ENCODE peak calls at places on chromosomes 7 and 10, in ten cellular contexts. Y is endodermal cell, U is thyroid gland, X is adrenal gland, E is heart right ventricle, G is body of pancreas, Q is left ventricle myocardium inferior, O is stomach, R is H1, M is esophagus muscularis mucosa. H is an unnamed sample. For H3K4me1, the result is how much of the 10 kb centered on the place peaks cover.

GRCh38 chr7:68014031-68014774 is 1017.6 kb downstream of the TYW1 start:
- DNase-seq in Y (peak), U (no peak), X (no peak), E (no peak), G (no peak), Q (no peak), O (no peak), R (no peak), M (no peak), H (no peak)

GRCh38 chr10:33352631-33353030 is 18.2 kb upstream of the NRP1 start:
- DNase-seq in Y (no peak), U (no peak), X (no peak), E (no peak), G (no peak), Q (no peak), O (no peak), R (no peak), M (no peak), H (no peak)

GRCh38 chr10:79046326-79046725 is 22.4 kb upstream of the ZMIZ1 start:
- DNase-seq in Y (peak), U (no peak), X (no peak), E (no peak), G (peak), Q (peak), O (no peak), R (no peak), M (no peak), H (no peak)

GRCh38 chr10:8130973-8131911 is 76.8 kb downstream of the GATA3 start:
- DNase-seq in Y (no peak), U (no peak), X (no peak), E (no peak), G (no peak), Q (no peak), O (no peak), R (no peak), M (no peak), H (no peak)

GRCh38 chr10:79007037-79007842 is 61.5 kb upstream of the ZMIZ1 start:
- DNase-seq in Y (no peak), U (peak), X (peak), E (no peak), G (no peak), Q (no peak), O (no peak), R (no peak), M (no peak), H (no peak)

GRCh38 chr7:158811461-158811860 is 17.8 kb downstream of the ESYT2 start:
- DNase-seq in Y (no peak), U (peak), X (peak), E (no peak), G (peak), Q (no peak), O (no peak), R (no peak), M (no peak), H (no peak)

GRCh38 chr7:93812061-93812460 is 78.5 kb downstream of the TFPI2 start:
- DNase-seq in Y (no peak), U (no peak), X (no peak), E (no peak), G (no peak), Q (no peak), O (no peak), R (no peak), M (no peak), H (no peak)

GRCh38 chr7:123747089-123747488 is 1.7 kb downstream of the WASL start:
- DNase-seq in Y (no peak), U (no peak), X (no peak), E (no peak), G (no peak), Q (no peak), O (no peak), R (no peak), M (no peak), H (no peak)

GRCh38 chr10:80406249-80406648 is 2.1 kb upstream of the PRXL2A start:
- DNase-seq in Y (no peak), U (no peak), X (no peak), E (no peak), G (no peak), Q (no peak), O (no peak), R (no peak), M (no peak), H (no peak)

GRCh38 chr10:31299119-31299518 is 19.9 kb upstream of the ZEB1 start:
- DNase-seq in Y (no peak), U (no peak), X (no peak), E (no peak), G (no peak), Q (no peak), O (no peak), R (no peak), M (no peak), H (no peak)

GRCh38 chr7:112646787-112647186 is 143.4 kb downstream of the TMEM168 start:
- DNase-seq in Y (peak), U (no peak), X (no peak), E (no peak), G (no peak), Q (no peak), O (no peak), R (no peak), M (no peak), H (no peak)

GRCh38 chr7:131292141-131292905 is 35.4 kb upstream of the MKLN1 start:
- DNase-seq in Y (no peak), U (no peak), X (no peak), E (no peak), G (no peak), Q (no peak), O (no peak), R (no peak), M (no peak), H (no peak)

GRCh38 chr10:133006806-133007205 is 64.4 kb upstream of the CFAP46 start:
- DNase-seq in Y (no peak), U (no peak), X (no peak), E (no peak), G (no peak), Q (no peak), O (no peak), R (no peak), M (no peak), H (no peak)

GRCh38 chr10:119159332-119159731 is 6.2 kb downstream of the SFXN4 start:
- DNase-seq in Y (no peak), U (no peak), X (peak), E (no peak), G (no peak), Q (no peak), O (no peak), R (no peak), M (no peak), H (no peak)

GRCh38 chr7:148503900-148504487 is 86.6 kb upstream of the C7orf33 start:
- DNase-seq in Y (no peak), U (no peak), X (no peak), E (no peak), G (no peak), Q (no peak), O (no peak), R (no peak), M (peak), H (no peak)

GRCh38 chr10:2978111-2978510 is 89.2 kb upstream of the PFKP start:
- DNase-seq in Y (no peak), U (no peak), X (no peak), E (no peak), G (no peak), Q (no peak), O (no peak), R (no peak), M (no peak), H (peak)

GRCh38 chr10:31526681-31527080 is 207.7 kb downstream of the ZEB1 start:
- DNase-seq in Y (no peak), U (no peak), X (no peak), E (no peak), G (no peak), Q (no peak), O (no peak), R (no peak), M (no peak), H (no peak)

GRCh38 chr10:57599440-57599839 is 668.3 kb downstream of the IPMK start:
- DNase-seq in Y (no peak), U (no peak), X (no peak), E (no peak), G (no peak), Q (no peak), O (no peak), R (no peak), M (no peak), H (no peak)

GRCh38 chr10:132883391-132883881 is 58.9 kb downstream of the CFAP46 start:
- DNase-seq in Y (no peak), U (no peak), X (no peak), E (peak), G (no peak), Q (no peak), O (no peak), R (no peak), M (no peak), H (no peak)

GRCh38 chr10:106728232-106728631 is 436.3 kb downstream of the SORCS1 start:
- DNase-seq in Y (no peak), U (no peak), X (no peak), E (no peak), G (no peak), Q (no peak), O (no peak), R (no peak), M (no peak), H (no peak)

DNA sequence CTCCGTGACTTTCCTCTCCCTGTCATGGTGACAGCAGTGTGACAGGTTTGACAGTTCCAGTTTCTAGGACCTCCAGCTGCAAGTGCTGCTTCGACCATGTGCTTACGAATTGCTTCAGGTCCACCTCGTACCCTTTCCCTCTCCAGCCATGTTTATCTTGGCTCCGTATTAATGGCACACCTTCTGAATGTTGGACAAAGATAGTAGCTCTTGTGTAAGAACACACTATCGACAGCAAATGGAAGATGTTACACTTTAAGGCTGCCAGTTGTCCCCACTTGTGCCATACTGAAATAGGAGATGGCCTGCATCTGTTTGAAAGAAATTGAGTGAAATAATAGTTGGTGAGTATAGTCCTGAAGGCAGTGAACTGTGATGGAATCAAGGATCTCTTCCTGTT is 629.8 kb upstream of the GALNT17 start:
- DNase-seq in Y (no peak), U (no peak), X (no peak), E (no peak), G (no peak), Q (no peak), O (no peak), R (no peak), M (no peak), H (no peak)
- H3K4me1 ChIP-seq in Y (under half), U (under half), X (under half), E (under half), G (under half), Q (under half), O (under half), R (under half), M (under half), H (under half)

GRCh38 chr7:18532813-18533212 is 37.3 kb downstream of the HDAC9 start:
- DNase-seq in Y (no peak), U (no peak), X (no peak), E (no peak), G (no peak), Q (no peak), O (no peak), R (no peak), M (no peak), H (no peak)

GRCh38 chr7:18535811-18536413 is 40.4 kb downstream of the HDAC9 start:
- DNase-seq in Y (no peak), U (no peak), X (no peak), E (no peak), G (no peak), Q (no peak), O (no peak), R (no peak), M (no peak), H (no peak)

GRCh38 chr7:18530224-18531179 is 35.0 kb downstream of the HDAC9 start:
- DNase-seq in Y (no peak), U (peak), X (no peak), E (no peak), G (no peak), Q (no peak), O (no peak), R (no peak), M (no peak), H (no peak)

GRCh38 chr7:18531539-18531938 is 36.0 kb downstream of the HDAC9 start:
- DNase-seq in Y (no peak), U (no peak), X (no peak), E (no peak), G (no peak), Q (no peak), O (no peak), R (no peak), M (no peak), H (no peak)

DNA sequence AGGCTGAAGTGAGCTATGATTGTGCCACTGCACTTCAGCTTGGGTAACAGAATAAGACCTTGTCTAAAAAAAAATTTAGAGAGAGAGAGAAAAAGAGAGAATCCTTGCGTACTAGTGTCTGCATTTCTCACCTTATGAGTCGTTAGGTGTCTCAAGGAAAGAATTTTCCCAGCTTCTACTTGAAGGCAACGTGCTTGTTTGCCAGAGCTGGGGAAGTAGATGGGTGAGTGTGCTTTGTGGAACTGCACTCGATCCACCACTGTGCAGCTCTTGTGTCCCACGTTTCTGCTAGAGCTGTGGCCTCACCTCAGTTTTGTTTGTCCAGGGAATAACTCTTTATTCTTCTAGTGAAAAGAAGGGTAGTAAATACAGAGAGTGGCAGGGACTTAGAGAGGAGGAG is 38.9 kb downstream of the HDAC9 start:
- DNase-seq in Y (no peak), U (no peak), X (no peak), E (no peak), G (no peak), Q (no peak), O (no peak), R (no peak), M (no peak), H (no peak)
- H3K27ac ChIP-seq in Y (no peak), U (no peak), X (no peak), E (no peak), G (no peak), Q (no peak), O (no peak), R (no peak), M (no peak), H (no peak)

GRCh38 chr10:29583674-29584073 is 51.1 kb downstream of the SVIL start:
- DNase-seq in Y (no peak), U (no peak), X (no peak), E (no peak), G (no peak), Q (no peak), O (no peak), R (no peak), M (no peak), H (no peak)
- H3K4me1 ChIP-seq in Y (under half), U (under half), X (under half), E (under half), G (under half), Q (half or more), O (under half), R (under half), M (half or more), H (under half)

GRCh38 chr10:43859016-43859525 is 210.4 kb upstream of the ZNF32 start:
- DNase-seq in Y (no peak), U (no peak), X (no peak), E (no peak), G (no peak), Q (no peak), O (no peak), R (no peak), M (no peak), H (no peak)

GRCh38 chr10:43855667-43856210 is 207.1 kb upstream of the ZNF32 start:
- DNase-seq in Y (no peak), U (no peak), X (no peak), E (no peak), G (no peak), Q (peak), O (no peak), R (no peak), M (no peak), H (no peak)

GRCh38 chr10:43857206-43857952 is 208.7 kb upstream of the ZNF32 start:
- DNase-seq in Y (no peak), U (no peak), X (no peak), E (no peak), G (no peak), Q (no peak), O (no peak), R (no peak), M (no peak), H (peak)

GRCh38 chr10:43854042-43854441 is 205.4 kb upstream of the ZNF32 start:
- DNase-seq in Y (peak), U (no peak), X (no peak), E (no peak), G (no peak), Q (no peak), O (no peak), R (no peak), M (no peak), H (no peak)

DNA sequence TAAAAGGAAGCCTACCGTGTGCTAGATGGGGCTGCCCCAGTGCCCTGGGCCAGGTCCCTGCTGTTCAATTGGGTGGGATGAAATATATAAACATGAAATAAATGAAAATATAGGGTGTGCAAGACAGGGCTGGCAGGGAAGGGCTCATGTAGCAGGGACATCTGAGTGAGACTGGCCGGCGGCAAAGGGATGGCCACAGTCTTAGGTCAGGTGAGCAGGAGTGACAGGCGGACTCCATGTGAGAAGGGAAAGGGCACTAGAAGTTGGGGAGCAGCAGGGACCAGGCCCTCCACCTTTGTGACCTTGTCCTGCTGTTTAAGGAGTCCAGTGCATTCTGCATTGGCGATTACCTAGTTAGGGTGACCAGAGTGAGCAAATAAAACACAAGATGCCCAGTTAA is 207.6 kb upstream of the ZNF32 start:
- DNase-seq in Y (no peak), U (no peak), X (no peak), E (no peak), G (no peak), Q (no peak), O (no peak), R (no peak), M (no peak), H (no peak)
- H3K27ac ChIP-seq in Y (no peak), U (no peak), X (no peak), E (peak), G (no peak), Q (peak), O (no peak), R (no peak), M (no peak), H (no peak)

GRCh38 chr10:23342213-23342884 is 2.2 kb downstream of the C10orf67 start:
- DNase-seq in Y (no peak), U (no peak), X (no peak), E (no peak), G (no peak), Q (no peak), O (no peak), R (no peak), M (peak), H (no peak)
- H3K4me1 ChIP-seq in Y (under half), U (under half), X (under half), E (under half), G (under half), Q (half or more), O (under half), R (under half), M (under half), H (under half)

GRCh38 chr10:101070098-101070497 is 8.3 kb downstream of the KAZALD1 start:
- DNase-seq in Y (no peak), U (no peak), X (no peak), E (no peak), G (no peak), Q (no peak), O (peak), R (no peak), M (no peak), H (no peak)

GRCh38 chr10:101072923-101073322 is 11.1 kb downstream of the KAZALD1 start:
- DNase-seq in Y (no peak), U (no peak), X (no peak), E (no peak), G (no peak), Q (no peak), O (no peak), R (no peak), M (no peak), H (no peak)

GRCh38 chr10:101073631-101074030 is 11.8 kb downstream of the KAZALD1 start:
- DNase-seq in Y (peak), U (no peak), X (no peak), E (no peak), G (no peak), Q (no peak), O (no peak), R (no peak), M (no peak), H (no peak)

GRCh38 chr10:101071266-101071884 is 9.6 kb downstream of the KAZALD1 start:
- DNase-seq in Y (no peak), U (no peak), X (peak), E (no peak), G (no peak), Q (peak), O (no peak), R (no peak), M (no peak), H (no peak)

DNA sequence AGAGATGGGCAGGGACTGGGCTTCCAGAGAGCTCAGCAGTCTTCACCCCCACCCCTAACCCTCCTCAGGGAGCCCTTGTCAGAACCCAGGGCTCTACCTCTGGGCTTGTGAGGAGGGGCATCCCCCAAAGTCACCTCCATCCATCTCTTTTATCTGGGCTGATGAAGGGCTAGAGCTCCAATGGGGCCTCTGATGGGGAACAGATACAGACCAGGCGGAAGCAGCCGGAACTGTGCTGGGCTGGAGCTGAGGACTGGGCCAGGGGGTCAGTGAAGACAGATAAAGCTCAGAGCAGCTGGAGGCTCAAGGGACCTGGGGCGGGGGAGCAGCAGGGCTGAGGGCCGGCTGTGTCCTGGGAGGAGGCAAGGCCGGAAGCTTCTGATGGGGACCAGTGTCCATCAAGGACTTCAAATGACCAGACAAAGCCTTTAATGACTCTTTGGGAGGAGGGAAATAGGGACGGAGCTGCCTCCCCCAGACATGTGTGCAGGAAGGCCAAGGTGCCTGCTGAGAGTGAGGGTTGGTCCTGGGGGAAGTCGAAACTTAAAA is 10.2 kb downstream of the KAZALD1 start:
- DNase-seq in Y (no peak), U (no peak), X (no peak), E (no peak), G (no peak), Q (no peak), O (no peak), R (no peak), M (no peak), H (no peak)
- H3K27ac ChIP-seq in Y (no peak), U (no peak), X (no peak), E (no peak), G (no peak), Q (peak), O (no peak), R (no peak), M (no peak), H (no peak)

GRCh38 chr7:36262286-36262685 is 109.2 kb downstream of the EEPD1 start:
- DNase-seq in Y (no peak), U (no peak), X (no peak), E (no peak), G (no peak), Q (no peak), O (no peak), R (no peak), M (no peak), H (no peak)
- H3K4me1 ChIP-seq in Y (under half), U (under half), X (under half), E (under half), G (under half), Q (half or more), O (half or more), R (under half), M (half or more), H (under half)

GRCh38 chr10:16828731-16829175 is 11.5 kb upstream of the RSU1 start:
- DNase-seq in Y (no peak), U (peak), X (peak), E (no peak), G (peak), Q (peak), O (no peak), R (no peak), M (no peak), H (no peak)

GRCh38 chr10:16832351-16833080 is 15.3 kb upstream of the RSU1 start:
- DNase-seq in Y (no peak), U (peak), X (peak), E (no peak), G (peak), Q (no peak), O (peak), R (no peak), M (no peak), H (no peak)

GRCh38 chr10:16822726-16823360 is 5.6 kb upstream of the RSU1 start:
- DNase-seq in Y (no peak), U (no peak), X (no peak), E (no peak), G (no peak), Q (no peak), O (no peak), R (no peak), M (no peak), H (no peak)

DNA sequence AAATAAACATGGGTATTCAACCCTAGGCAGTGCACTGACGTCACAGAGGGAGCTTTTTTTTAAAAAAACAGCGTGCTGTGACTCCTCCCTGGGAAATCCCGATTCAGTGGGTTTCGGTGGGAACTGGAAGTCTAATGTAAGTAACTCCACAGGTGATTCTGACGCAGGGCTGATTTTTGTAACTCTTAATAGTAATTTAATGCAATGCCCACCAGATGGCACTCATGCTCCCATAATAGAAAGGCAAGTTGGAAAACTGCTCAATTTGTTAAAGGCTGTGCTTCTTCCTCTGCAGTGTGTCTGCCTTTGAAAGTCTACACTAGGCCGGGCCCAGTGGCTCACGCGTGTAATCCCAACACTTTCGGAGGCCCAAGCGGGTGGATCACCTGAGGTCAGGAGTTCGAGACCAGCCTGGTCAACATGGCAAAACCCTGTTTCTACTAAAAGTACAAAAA is 10.9 kb upstream of the RSU1 start:
- DNase-seq in Y (peak), U (peak), X (peak), E (peak), G (peak), Q (no peak), O (peak), R (peak), M (no peak), H (peak)
- H3K27ac ChIP-seq in Y (no peak), U (peak), X (no peak), E (peak), G (peak), Q (peak), O (no peak), R (no peak), M (peak), H (no peak)

H was measured in CD4-positive, CD25-positive, alpha-beta regulatory T cell.